ENCODE peak calls at places on chromosomes 5 and 9, in six cellular contexts. J, E, T, W, A and F are unnamed samples.

GRCh38 chr9:36037580-36038169 is 962 bp downstream of the RECK start:
- DNase-seq in J (no peak), E (peak), T (peak), W (peak), A (peak), F (peak)

GRCh38 chr9:112601646-112602045 is 115.0 kb downstream of the KIAA1958 start:
- DNase-seq in J (no peak), E (no peak), T (peak), W (no peak), A (no peak), F (no peak)

GRCh38 chr5:136743052-136743451 is 377.7 kb upstream of the TRPC7 start:
- DNase-seq in J (no peak), E (no peak), T (no peak), W (no peak), A (no peak), F (no peak)

GRCh38 chr9:82404484-82405280 is 416.1 kb downstream of the SPATA31D1 start:
- DNase-seq in J (peak), E (peak), T (no peak), W (peak), A (no peak), F (no peak)

GRCh38 chr5:142013734-142014495 is 1.1 kb upstream of the GNPDA1 start:
- DNase-seq in J (no peak), E (no peak), T (peak), W (peak), A (peak), F (no peak)

GRCh38 chr5:93076566-93076965 is 504.5 kb downstream of the NR2F1-AS1 start:
- DNase-seq in J (no peak), E (no peak), T (no peak), W (no peak), A (no peak), F (no peak)

GRCh38 chr9:133761641-133762248 is 23.6 kb upstream of the SARDH start:
- DNase-seq in J (no peak), E (no peak), T (no peak), W (no peak), A (no peak), F (no peak)

GRCh38 chr5:130034872-130035271 is 130.6 kb downstream of the CHSY3 start:
- DNase-seq in J (no peak), E (no peak), T (no peak), W (peak), A (no peak), F (no peak)

GRCh38 chr5:140795259-140795641 is 598 bp downstream of the PCDHA2 start:
- DNase-seq in J (peak), E (peak), T (peak), W (peak), A (peak), F (no peak)

GRCh38 chr9:35035851-35036701 is 36.3 kb downstream of the VCP start:
- DNase-seq in J (no peak), E (peak), T (no peak), W (no peak), A (no peak), F (no peak)

GRCh38 chr5:88944751-88945507 is 61.9 kb upstream of the MEF2C start:
- DNase-seq in J (no peak), E (peak), T (no peak), W (peak), A (no peak), F (no peak)

GRCh38 chr9:109124089-109124488 is 4.3 kb upstream of the TMEM245 start:
- DNase-seq in J (no peak), E (no peak), T (no peak), W (no peak), A (no peak), F (no peak)

GRCh38 chr9:134007150-134007549 is 15.0 kb upstream of the VAV2 start:
- DNase-seq in J (no peak), E (no peak), T (no peak), W (no peak), A (no peak), F (no peak)

GRCh38 chr5:74325866-74326265 is 314.7 kb downstream of the ENC1 start:
- DNase-seq in J (no peak), E (no peak), T (no peak), W (peak), A (no peak), F (no peak)

GRCh38 chr5:74324556-74324955 is 316.0 kb downstream of the ENC1 start:
- DNase-seq in J (no peak), E (no peak), T (no peak), W (no peak), A (no peak), F (no peak)

GRCh38 chr5:74328221-74328630 is 312.3 kb downstream of the ENC1 start:
- DNase-seq in J (no peak), E (no peak), T (no peak), W (no peak), A (no peak), F (no peak)

GRCh38 chr5:74326571-74327338 is 313.8 kb downstream of the ENC1 start:
- DNase-seq in J (peak), E (peak), T (peak), W (peak), A (peak), F (no peak)

GRCh38 chr5:74327339-74327685 is 313.2 kb downstream of the ENC1 start:
- DNase-seq in J (no peak), E (no peak), T (no peak), W (no peak), A (no peak), F (no peak)
- H3K27ac ChIP-seq in J (no peak), E (no peak), T (peak), W (peak), A (peak), F (peak)

GRCh38 chr9:111598730-111599091 is 736 bp downstream of the PTGR1 start:
- DNase-seq in J (peak), E (peak), T (no peak), W (peak), A (peak), F (no peak)
- H3K27ac ChIP-seq in J (peak), E (peak), T (peak), W (peak), A (peak), F (peak)

GRCh38 chr5:32422697-32423096 is 21.8 kb downstream of the ZFR start:
- DNase-seq in J (no peak), E (no peak), T (no peak), W (no peak), A (no peak), F (no peak)

GRCh38 chr5:32419791-32420190 is 24.7 kb downstream of the ZFR start:
- DNase-seq in J (no peak), E (no peak), T (no peak), W (no peak), A (no peak), F (no peak)

GRCh38 chr5:32421075-32421474 is 23.5 kb downstream of the ZFR start:
- DNase-seq in J (no peak), E (no peak), T (no peak), W (no peak), A (no peak), F (no peak)

DNA sequence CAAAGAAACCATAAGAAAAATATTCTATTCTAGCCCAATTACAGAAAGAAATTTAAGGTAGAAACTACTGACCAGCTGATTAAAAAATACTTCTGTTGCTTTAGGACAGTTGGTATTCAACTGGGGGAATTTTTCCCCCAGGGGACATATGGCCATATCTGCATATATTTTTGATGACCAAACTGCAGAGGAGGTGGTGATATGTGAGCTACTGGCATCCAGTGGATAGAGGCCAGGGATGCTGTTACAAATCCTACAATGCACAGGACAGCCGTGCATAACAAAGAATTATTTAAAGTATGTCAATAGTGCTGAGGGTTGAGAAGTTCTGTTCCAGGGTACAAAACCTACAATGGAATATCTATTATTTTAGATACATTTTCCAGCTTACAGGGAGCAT is 24.0 kb downstream of the ZFR start:
- DNase-seq in J (no peak), E (no peak), T (no peak), W (peak), A (no peak), F (no peak)
- H3K27ac ChIP-seq in J (peak), E (no peak), T (no peak), W (no peak), A (no peak), F (no peak)

GRCh38 chr5:181204561-181205401 is at the start of gene TRIM7:
- DNase-seq in J (peak), E (no peak), T (peak), W (peak), A (peak), F (no peak)
- H3K27ac ChIP-seq in J (no peak), E (no peak), T (peak), W (no peak), A (no peak), F (peak)

GRCh38 chr9:125750656-125751035 is 3.5 kb downstream of the PBX3 start:
- DNase-seq in J (peak), E (no peak), T (no peak), W (no peak), A (no peak), F (no peak)

GRCh38 chr9:125749287-125749935 is 2.2 kb downstream of the PBX3 start:
- DNase-seq in J (no peak), E (no peak), T (no peak), W (no peak), A (no peak), F (no peak)

GRCh38 chr9:125754096-125754495 is 6.9 kb downstream of the PBX3 start:
- DNase-seq in J (no peak), E (no peak), T (no peak), W (no peak), A (no peak), F (no peak)

GRCh38 chr9:125749951-125750655 is 2.9 kb downstream of the PBX3 start:
- DNase-seq in J (no peak), E (no peak), T (no peak), W (peak), A (no peak), F (no peak)

DNA sequence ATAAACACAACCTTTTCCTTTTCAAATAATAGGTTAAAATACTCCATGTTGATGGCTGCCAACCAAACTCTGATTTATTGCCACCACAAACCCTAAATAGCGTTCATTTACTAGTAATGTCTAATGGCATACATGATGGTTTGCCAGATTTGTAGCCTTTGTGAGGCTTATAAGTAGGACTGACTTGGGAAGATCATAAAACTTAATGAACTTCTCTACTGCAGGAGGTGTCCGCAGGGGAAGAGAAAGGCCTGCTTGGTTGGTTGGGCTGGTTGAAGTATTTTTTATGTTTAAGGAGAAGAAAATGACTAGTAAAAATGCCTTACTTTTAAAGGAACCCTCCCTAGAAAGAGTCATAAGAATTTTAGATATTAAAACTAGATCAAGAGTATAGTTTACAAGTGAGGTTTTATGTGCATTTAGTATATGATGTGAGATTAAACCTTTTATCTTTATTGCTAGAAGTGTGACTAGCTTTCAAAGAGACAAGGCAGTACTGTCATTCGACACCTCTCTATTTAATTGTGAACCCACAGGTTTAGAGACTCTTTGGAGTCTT is 5.0 kb downstream of the PBX3 start:
- DNase-seq in J (no peak), E (no peak), T (no peak), W (no peak), A (no peak), F (no peak)
- H3K27ac ChIP-seq in J (peak), E (no peak), T (no peak), W (no peak), A (no peak), F (no peak)

GRCh38 chr5:75050415-75050814 is 1.9 kb downstream of the GCNT4 start:
- DNase-seq in J (peak), E (peak), T (peak), W (peak), A (peak), F (no peak)

GRCh38 chr5:75046366-75047142 is 5.8 kb downstream of the GCNT4 start:
- DNase-seq in J (peak), E (no peak), T (no peak), W (no peak), A (peak), F (no peak)

GRCh38 chr5:75049581-75050274 is 2.6 kb downstream of the GCNT4 start:
- DNase-seq in J (peak), E (peak), T (peak), W (peak), A (peak), F (peak)

GRCh38 chr5:75047356-75047755 is 5.0 kb downstream of the GCNT4 start:
- DNase-seq in J (no peak), E (no peak), T (no peak), W (no peak), A (no peak), F (no peak)

GRCh38 chr5:75048457-75048953 is 3.9 kb downstream of the GCNT4 start:
- DNase-seq in J (no peak), E (no peak), T (no peak), W (peak), A (no peak), F (no peak)
- H3K27ac ChIP-seq in J (no peak), E (no peak), T (no peak), W (peak), A (no peak), F (no peak)

GRCh38 chr5:57804500-57804899 is 321.9 kb upstream of the ACTBL2 start:
- DNase-seq in J (no peak), E (no peak), T (no peak), W (no peak), A (no peak), F (no peak)
- H3K27ac ChIP-seq in J (no peak), E (no peak), T (no peak), W (peak), A (no peak), F (peak)